ENCODE peak calls at places on chromosomes 6 and 20, in six cellular contexts. N is K562, J is endothelial cell of umbilical vein, Z is A549, K is HepG2, M is GM12878. B is an unnamed sample.

GRCh38 chr6:83198486-83199172 is 5.5 kb downstream of the RWDD2A start:
- DNase-seq in J (peak; percentile 65), N (no peak), M (no peak), K (no peak), Z (no peak), B (no peak)

GRCh38 chr6:31908791-31909190 is 6.9 kb upstream of the ZBTB12 start:
- DNase-seq in Z (peak; percentile 35), N (no peak), J (no peak), K (peak; percentile 60), M (peak; percentile 68), B (no peak)

GRCh38 chr6:166687538-166688259 is 60.6 kb upstream of the RPS6KA2 start:
- DNase-seq in Z (no peak), N (no peak), K (no peak), J (no peak), M (no peak), B (no peak)

GRCh38 chr20:61710108-61710507 is 355.6 kb downstream of the TAF4 start:
- DNase-seq in M (no peak), K (no peak), J (no peak), N (no peak), Z (no peak), B (no peak)

GRCh38 chr6:170160628-170161611 is 130.0 kb downstream of the DLL1 start:
- DNase-seq in J (no peak), M (no peak), Z (no peak), N (no peak), K (no peak), B (no peak)

GRCh38 chr6:35607517-35608233 is 81.0 kb downstream of the FKBP5 start:
- DNase-seq in N (no peak), Z (no peak), M (no peak), K (no peak), J (no peak), B (no peak)

GRCh38 chr6:170202416-170203135 is 88.3 kb downstream of the DLL1 start:
- DNase-seq in J (no peak), M (no peak), Z (no peak), K (no peak), N (no peak), B (no peak)

GRCh38 chr6:148747493-148748160 is 797 bp downstream of the UST start:
- DNase-seq in Z (peak; percentile 5), J (peak; percentile 6), M (no peak), N (no peak), K (no peak), B (no peak)

GRCh38 chr6:1872649-1873131 is 263.0 kb downstream of the FOXC1 start:
- DNase-seq in M (no peak), J (no peak), Z (no peak), K (no peak), N (no peak), B (peak; percentile 35)

GRCh38 chr6:109793793-109794192 is 102.7 kb downstream of the FIG4 start:
- DNase-seq in J (peak; percentile 93), M (no peak), N (peak; percentile 16), K (no peak), Z (peak; percentile 77), B (no peak)

GRCh38 chr20:6169251-6169650 is 46.4 kb upstream of the FERMT1 start:
- DNase-seq in M (no peak), N (no peak), K (peak; percentile 15), J (no peak), Z (no peak), B (peak; percentile 41)

GRCh38 chr6:9412951-9413559 is 977.7 kb upstream of the SLC35B3 start:
- DNase-seq in Z (peak; percentile 25), N (peak; percentile 17), K (peak; percentile 41), M (no peak), J (no peak), B (peak; percentile 59)

GRCh38 chr6:105596284-105596755 is 193.4 kb upstream of the PREP start:
- DNase-seq in K (no peak), J (no peak), M (no peak), Z (peak; percentile 92), N (no peak), B (no peak)

GRCh38 chr6:75145211-75145610 is 60.6 kb downstream of the COL12A1 start:
- DNase-seq in M (no peak), K (no peak), J (no peak), Z (no peak), N (no peak), B (no peak)

GRCh38 chr6:84455630-84456029 is 228.2 kb upstream of the CEP162 start:
- DNase-seq in M (no peak), Z (no peak), K (no peak), N (no peak), J (no peak), B (peak; percentile 4)

GRCh38 chr6:166712554-166713228 is 85.6 kb upstream of the RPS6KA2 start:
- DNase-seq in Z (no peak), K (no peak), M (no peak), N (peak; percentile 29), J (no peak), B (peak; percentile 17)

DNA sequence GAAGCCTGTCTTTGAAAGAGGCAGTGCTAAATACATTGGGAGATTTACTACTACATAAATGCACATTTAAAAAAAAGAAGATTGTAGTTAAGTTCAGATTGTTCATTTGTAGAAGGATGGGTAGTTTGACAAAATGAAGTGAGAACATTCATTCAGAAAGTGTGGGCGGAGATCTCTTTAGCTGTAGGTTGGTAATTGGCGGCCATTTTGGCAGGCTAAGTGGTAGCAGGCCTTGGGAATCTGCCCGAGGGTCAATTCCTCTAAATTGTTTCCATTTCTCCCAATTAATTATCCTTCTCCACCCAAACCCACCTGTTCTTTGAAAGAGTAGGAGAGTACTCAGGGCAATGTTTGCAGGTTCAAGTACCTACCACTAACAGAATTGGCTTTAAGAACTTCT is 17.9 kb downstream of the SOX4 start:
- DNase-seq in K (no peak), J (no peak), Z (no peak), M (no peak), N (no peak), B (no peak)
- H3K4me3 ChIP-seq in K (no peak overlapping the region), J (no peak overlapping the region), Z (no peak overlapping the region), M (no peak overlapping the region), N (no peak overlapping the region), B (no peak overlapping the region)

DNA sequence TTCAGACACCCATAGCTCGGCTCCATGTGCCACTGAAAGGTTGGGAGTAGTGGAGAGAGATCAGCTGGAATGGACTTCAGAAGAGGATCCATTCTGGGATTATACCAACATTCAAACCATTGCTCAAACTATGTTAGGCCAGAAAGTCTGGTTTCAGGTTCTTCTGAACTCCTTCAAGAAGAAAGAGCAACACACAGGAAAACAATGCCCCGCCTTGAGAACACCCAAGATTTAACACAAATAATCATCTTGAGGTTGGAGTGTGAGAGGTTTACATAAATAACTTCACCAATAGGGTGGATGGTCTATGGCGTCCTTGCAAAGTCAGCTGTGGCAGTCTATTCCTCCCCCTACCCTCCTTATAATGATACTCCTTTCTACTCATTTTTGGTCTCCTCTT is 211.6 kb upstream of the SUPT3H start:
- DNase-seq in J (no peak), N (no peak), M (no peak), Z (no peak), K (no peak), B (no peak)
- TF ChIP-seq MYC in J (no peak), N (no peak), M (no peak), Z (no peak), K (no peak), B (no peak)

GRCh38 chr6:44133003-44133931 is 5.9 kb downstream of the TMEM63B start:
- DNase-seq in J (peak; percentile 21), M (no peak), N (peak; percentile 54), K (peak; percentile 68), Z (peak; percentile 35), B (peak; percentile 40)

GRCh38 chr6:44133981-44134711 is 6.8 kb downstream of the TMEM63B start:
- DNase-seq in J (no peak), N (peak; percentile 92), Z (no peak), K (no peak), M (no peak), B (no peak)

GRCh38 chr6:44132476-44132875 is 5.1 kb downstream of the TMEM63B start:
- DNase-seq in M (no peak), J (no peak), K (no peak), Z (no peak), N (no peak), B (no peak)

GRCh38 chr6:44129841-44130322 is 2.5 kb downstream of the TMEM63B start:
- DNase-seq in K (peak; percentile 47), Z (no peak), J (no peak), M (no peak), N (peak; percentile 50), B (no peak)

DNA sequence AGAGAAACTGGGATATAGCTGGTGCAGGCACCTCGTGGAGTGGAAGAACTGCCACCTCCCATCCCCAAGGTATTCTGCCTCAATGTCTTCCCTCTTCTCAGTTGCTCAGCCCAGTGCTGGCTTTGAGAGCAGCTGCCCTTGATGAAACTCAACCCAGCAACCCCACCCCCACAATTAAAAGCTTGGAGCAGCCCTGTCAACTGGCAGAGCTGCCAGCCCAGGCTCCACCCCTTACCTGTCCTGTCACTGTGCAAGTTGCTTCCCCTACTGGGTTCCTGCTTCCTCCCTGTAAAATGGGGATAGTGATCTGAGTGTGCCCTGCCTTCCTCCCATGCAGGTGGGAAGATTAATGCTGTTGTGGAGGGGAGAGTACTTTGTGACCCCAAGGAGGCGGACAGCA is 4.5 kb downstream of the TMEM63B start:
- DNase-seq in J (no peak), Z (no peak), N (no peak), K (no peak), M (no peak), B (no peak)
- TF ChIP-seq POLR2A in J (no peak), Z (no peak), N (no peak), K (no peak), M (no peak), B (no peak)

GRCh38 chr6:139568157-139568955 is 193.9 kb upstream of the CITED2 start:
- DNase-seq in Z (no peak), M (no peak), J (no peak), K (no peak), N (no peak), B (peak; percentile 11)

GRCh38 chr6:139570166-139570565 is 195.7 kb upstream of the CITED2 start:
- DNase-seq in J (no peak), M (no peak), Z (no peak), K (no peak), N (no peak), B (no peak)

GRCh38 chr6:139572001-139572400 is 197.6 kb upstream of the CITED2 start:
- DNase-seq in N (no peak), Z (no peak), J (no peak), K (no peak), M (no peak), B (no peak)

GRCh38 chr6:139568956-139569538 is 194.6 kb upstream of the CITED2 start:
- DNase-seq in Z (no peak), M (no peak), K (no peak), N (no peak), J (peak; percentile 80), B (no peak)

DNA sequence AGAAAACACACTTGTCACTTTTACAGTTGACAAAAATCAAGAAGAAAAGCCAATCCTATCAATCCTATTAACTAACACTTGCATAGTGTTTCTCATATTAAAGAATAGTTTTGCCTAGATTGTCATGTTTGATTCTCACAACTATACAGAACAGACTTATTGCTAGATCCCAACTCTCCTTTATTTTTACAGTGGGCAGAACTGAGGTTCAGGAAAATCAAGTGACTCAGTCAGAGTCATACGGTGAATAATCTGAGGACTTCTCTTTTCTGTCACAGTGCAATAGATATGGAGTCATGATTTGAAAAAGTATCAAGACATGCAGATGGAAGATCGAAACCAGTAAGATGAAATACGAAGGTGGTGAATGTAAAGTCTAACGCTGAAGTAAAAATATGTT is 195.1 kb upstream of the CITED2 start:
- DNase-seq in K (no peak), Z (no peak), M (no peak), J (peak; percentile 61), N (no peak), B (peak; percentile 12)
- H3K4me3 ChIP-seq in K (no peak overlapping the region), Z (no peak overlapping the region), M (no peak overlapping the region), J (no peak overlapping the region), N (no peak overlapping the region), B (no peak overlapping the region)

B was measured in NB4.